ENCODE peak calls at places on chromosomes 7 and 10, in four cellular contexts. One of them, this sample, is unnamed.

GRCh38 chr7:130904031-130904757 is 170.2 kb upstream of the KLF14 start:
- DNase-seq in A549: peak
- DNase-seq in HEK293T: no peak
- DNase-seq in mammary epithelial cell: peak
- DNase-seq in this sample: no peak

GRCh38 chr7:113698556-113699220 is 220.1 kb downstream of the PPP1R3A start:
- DNase-seq in A549: peak
- DNase-seq in HEK293T: peak
- DNase-seq in mammary epithelial cell: peak
- DNase-seq in this sample: no peak

GRCh38 chr7:28989596-28989980 is 31.5 kb upstream of the TRIL start:
- DNase-seq in HEK293T: no peak
- DNase-seq in mammary epithelial cell: no peak
- DNase-seq in A549: no peak
- DNase-seq in this sample: no peak

GRCh38 chr7:21253740-21254687 is 173.9 kb upstream of the SP4 start:
- DNase-seq in HEK293T: peak
- DNase-seq in A549: peak
- DNase-seq in mammary epithelial cell: peak
- DNase-seq in this sample: no peak

GRCh38 chr10:102731222-102731800 is 12.4 kb upstream of the WBP1L start:
- DNase-seq in HEK293T: no peak
- DNase-seq in mammary epithelial cell: no peak
- DNase-seq in A549: no peak
- DNase-seq in this sample: no peak

GRCh38 chr10:128150045-128150493 is 23.8 kb upstream of the MKI67 start:
- DNase-seq in A549: peak
- DNase-seq in mammary epithelial cell: peak
- DNase-seq in HEK293T: peak
- DNase-seq in this sample: peak

GRCh38 chr7:102095933-102096332 is 190.7 kb upstream of the SH2B2 start:
- DNase-seq in A549: no peak
- DNase-seq in mammary epithelial cell: no peak
- DNase-seq in HEK293T: no peak
- DNase-seq in this sample: no peak

GRCh38 chr7:29289156-29290021 is 94.8 kb downstream of the CHN2 start:
- DNase-seq in HEK293T: no peak
- DNase-seq in A549: no peak
- DNase-seq in mammary epithelial cell: no peak
- DNase-seq in this sample: no peak

GRCh38 chr7:30173058-30173897 is 38.5 kb downstream of the MTURN start:
- DNase-seq in mammary epithelial cell: peak
- DNase-seq in A549: peak
- DNase-seq in HEK293T: peak
- DNase-seq in this sample: no peak

GRCh38 chr10:29669149-29669548 is 34.4 kb upstream of the SVIL start:
- DNase-seq in mammary epithelial cell: peak
- DNase-seq in A549: no peak
- DNase-seq in HEK293T: no peak
- DNase-seq in this sample: no peak

GRCh38 chr7:32587431-32587948 is 92.2 kb downstream of the AVL9 start:
- DNase-seq in mammary epithelial cell: no peak
- DNase-seq in A549: peak
- DNase-seq in HEK293T: no peak
- DNase-seq in this sample: no peak

GRCh38 chr10:1551636-1552338 is 185.5 kb downstream of the ADARB2 start:
- DNase-seq in HEK293T: no peak
- DNase-seq in A549: no peak
- DNase-seq in mammary epithelial cell: no peak
- DNase-seq in this sample: no peak

GRCh38 chr10:117553171-117553814 is 10.7 kb downstream of the EMX2 start:
- DNase-seq in HEK293T: no peak
- DNase-seq in A549: no peak
- DNase-seq in mammary epithelial cell: no peak
- DNase-seq in this sample: no peak

This sample was measured in activated T-helper 1 cell treated with Interleukin-2 at 50 U/mL for 16 hours.